ENCODE peak calls at places on chromosomes 5 and 9, in nine cellular contexts. One of them, this sample, is unnamed.

GRCh38 chr5:141100243-141100805 is at the start of gene PCDHB3:
- DNase-seq in head of caudate nucleus: peak; percentile 42
- DNase-seq in occipital lobe: no peak
- DNase-seq in choroid plexus epithelial cell: peak; percentile 2
- DNase-seq in AG08395: peak; percentile 60
- DNase-seq in H7: peak; percentile 73
- DNase-seq in stimulated activated CD8-positive, alpha-beta memory T cell treated with anti-CD3 and anti-CD28 coated beads, Interleukin-15, amount 100 ng/mL, for 24 hours: no peak
- DNase-seq in AG10803: peak; percentile 32
- DNase-seq in HTR-8/SVneo: peak; percentile 78
- DNase-seq in this sample: peak; percentile 8

GRCh38 chr9:124035001-124035650 is 23.6 kb downstream of the LHX2 start:
- DNase-seq in head of caudate nucleus: no peak
- DNase-seq in occipital lobe: no peak
- DNase-seq in choroid plexus epithelial cell: no peak
- DNase-seq in AG08395: no peak
- DNase-seq in H7: no peak
- DNase-seq in stimulated activated CD8-positive, alpha-beta memory T cell treated with anti-CD3 and anti-CD28 coated beads, Interleukin-15, amount 100 ng/mL, for 24 hours: no peak
- DNase-seq in AG10803: no peak
- DNase-seq in HTR-8/SVneo: no peak
- DNase-seq in this sample: no peak

GRCh38 chr5:154194348-154195329 is 4.1 kb downstream of the GALNT10 start:
- DNase-seq in head of caudate nucleus: no peak
- DNase-seq in occipital lobe: no peak
- DNase-seq in choroid plexus epithelial cell: peak; percentile 59
- DNase-seq in AG08395: peak; percentile 64
- DNase-seq in H7: peak; percentile 67
- DNase-seq in stimulated activated CD8-positive, alpha-beta memory T cell treated with anti-CD3 and anti-CD28 coated beads, Interleukin-15, amount 100 ng/mL, for 24 hours: no peak
- DNase-seq in AG10803: peak; percentile 79
- DNase-seq in HTR-8/SVneo: peak; percentile 37
- DNase-seq in this sample: no peak

GRCh38 chr5:116035123-116035522 is 2.9 kb downstream of the ARL14EPL start:
- DNase-seq in head of caudate nucleus: no peak
- DNase-seq in occipital lobe: no peak
- DNase-seq in choroid plexus epithelial cell: no peak
- DNase-seq in AG08395: no peak
- DNase-seq in H7: no peak
- DNase-seq in stimulated activated CD8-positive, alpha-beta memory T cell treated with anti-CD3 and anti-CD28 coated beads, Interleukin-15, amount 100 ng/mL, for 24 hours: no peak
- DNase-seq in AG10803: no peak
- DNase-seq in HTR-8/SVneo: no peak
- DNase-seq in this sample: no peak

GRCh38 chr5:50667079-50667652 is 729 bp downstream of the PARP8 start:
- DNase-seq in head of caudate nucleus: peak; percentile 40
- DNase-seq in occipital lobe: peak; percentile 18
- DNase-seq in choroid plexus epithelial cell: peak; percentile 58
- DNase-seq in AG08395: no peak
- DNase-seq in H7: peak; percentile 76
- DNase-seq in stimulated activated CD8-positive, alpha-beta memory T cell treated with anti-CD3 and anti-CD28 coated beads, Interleukin-15, amount 100 ng/mL, for 24 hours: peak; percentile 21
- DNase-seq in AG10803: peak; percentile 48
- DNase-seq in HTR-8/SVneo: no peak
- DNase-seq in this sample: peak; percentile 72

GRCh38 chr9:120534266-120534665 is 45.7 kb downstream of the CDK5RAP2 start:
- DNase-seq in head of caudate nucleus: no peak
- DNase-seq in occipital lobe: no peak
- DNase-seq in choroid plexus epithelial cell: no peak
- DNase-seq in AG08395: no peak
- DNase-seq in H7: no peak
- DNase-seq in stimulated activated CD8-positive, alpha-beta memory T cell treated with anti-CD3 and anti-CD28 coated beads, Interleukin-15, amount 100 ng/mL, for 24 hours: no peak
- DNase-seq in AG10803: no peak
- DNase-seq in HTR-8/SVneo: no peak
- DNase-seq in this sample: no peak

GRCh38 chr5:150353395-150353675 is 4.2 kb upstream of the TCOF1 start:
- DNase-seq in head of caudate nucleus: no peak
- DNase-seq in occipital lobe: no peak
- DNase-seq in choroid plexus epithelial cell: no peak
- DNase-seq in AG08395: no peak
- DNase-seq in H7: no peak
- DNase-seq in stimulated activated CD8-positive, alpha-beta memory T cell treated with anti-CD3 and anti-CD28 coated beads, Interleukin-15, amount 100 ng/mL, for 24 hours: no peak
- DNase-seq in AG10803: no peak
- DNase-seq in HTR-8/SVneo: no peak
- DNase-seq in this sample: no peak

GRCh38 chr9:16681659-16681990 is 188.8 kb downstream of the BNC2 start:
- DNase-seq in head of caudate nucleus: no peak
- DNase-seq in occipital lobe: no peak
- DNase-seq in choroid plexus epithelial cell: no peak
- DNase-seq in AG08395: no peak
- DNase-seq in H7: no peak
- DNase-seq in stimulated activated CD8-positive, alpha-beta memory T cell treated with anti-CD3 and anti-CD28 coated beads, Interleukin-15, amount 100 ng/mL, for 24 hours: no peak
- DNase-seq in AG10803: no peak
- DNase-seq in HTR-8/SVneo: no peak
- DNase-seq in this sample: no peak

GRCh38 chr5:132227485-132228240 is at the start of gene P4HA2:
- DNase-seq in head of caudate nucleus: peak; percentile 61
- DNase-seq in occipital lobe: peak; percentile 62
- DNase-seq in choroid plexus epithelial cell: peak; percentile 71
- DNase-seq in AG08395: peak; percentile 90
- DNase-seq in H7: peak; percentile 95
- DNase-seq in stimulated activated CD8-positive, alpha-beta memory T cell treated with anti-CD3 and anti-CD28 coated beads, Interleukin-15, amount 100 ng/mL, for 24 hours: no peak
- DNase-seq in AG10803: peak; percentile 73
- DNase-seq in HTR-8/SVneo: peak; percentile 81
- DNase-seq in this sample: peak; percentile 72

GRCh38 chr5:143002459-143003327 is 232.5 kb downstream of the ARHGAP26 start:
- DNase-seq in head of caudate nucleus: no peak
- DNase-seq in occipital lobe: no peak
- DNase-seq in choroid plexus epithelial cell: peak; percentile 94
- DNase-seq in AG08395: peak; percentile 71
- DNase-seq in H7: peak; percentile 37
- DNase-seq in stimulated activated CD8-positive, alpha-beta memory T cell treated with anti-CD3 and anti-CD28 coated beads, Interleukin-15, amount 100 ng/mL, for 24 hours: no peak
- DNase-seq in AG10803: peak; percentile 96
- DNase-seq in HTR-8/SVneo: peak; percentile 38
- DNase-seq in this sample: peak; percentile 84

GRCh38 chr5:94433393-94434149 is 184.8 kb downstream of the KIAA0825 start:
- DNase-seq in head of caudate nucleus: no peak
- DNase-seq in occipital lobe: no peak
- DNase-seq in choroid plexus epithelial cell: peak; percentile 97
- DNase-seq in AG08395: peak; percentile 51
- DNase-seq in H7: no peak
- DNase-seq in stimulated activated CD8-positive, alpha-beta memory T cell treated with anti-CD3 and anti-CD28 coated beads, Interleukin-15, amount 100 ng/mL, for 24 hours: no peak
- DNase-seq in AG10803: peak; percentile 95
- DNase-seq in HTR-8/SVneo: no peak
- DNase-seq in this sample: peak; percentile 94

GRCh38 chr9:92671323-92671722 is 1.4 kb upstream of the IPPK start:
- DNase-seq in head of caudate nucleus: no peak
- DNase-seq in occipital lobe: no peak
- DNase-seq in choroid plexus epithelial cell: peak; percentile 82
- DNase-seq in AG08395: peak; percentile 45
- DNase-seq in H7: no peak
- DNase-seq in stimulated activated CD8-positive, alpha-beta memory T cell treated with anti-CD3 and anti-CD28 coated beads, Interleukin-15, amount 100 ng/mL, for 24 hours: no peak
- DNase-seq in AG10803: peak; percentile 76
- DNase-seq in HTR-8/SVneo: peak; percentile 14
- DNase-seq in this sample: peak; percentile 58

GRCh38 chr5:177455036-177455660 is 8.5 kb downstream of the PRR7 start:
- DNase-seq in head of caudate nucleus: peak; percentile 68
- DNase-seq in occipital lobe: peak; percentile 62
- DNase-seq in choroid plexus epithelial cell: peak; percentile 73
- DNase-seq in AG08395: peak; percentile 47
- DNase-seq in H7: peak; percentile 98
- DNase-seq in stimulated activated CD8-positive, alpha-beta memory T cell treated with anti-CD3 and anti-CD28 coated beads, Interleukin-15, amount 100 ng/mL, for 24 hours: peak; percentile 89
- DNase-seq in AG10803: peak; percentile 49
- DNase-seq in HTR-8/SVneo: peak; percentile 68
- DNase-seq in this sample: peak; percentile 80

GRCh38 chr9:93290495-93291434 is 106.8 kb downstream of the WNK2 start:
- DNase-seq in head of caudate nucleus: no peak
- DNase-seq in occipital lobe: no peak
- DNase-seq in choroid plexus epithelial cell: no peak
- DNase-seq in AG08395: no peak
- DNase-seq in H7: peak; percentile 67
- DNase-seq in stimulated activated CD8-positive, alpha-beta memory T cell treated with anti-CD3 and anti-CD28 coated beads, Interleukin-15, amount 100 ng/mL, for 24 hours: no peak
- DNase-seq in AG10803: no peak
- DNase-seq in HTR-8/SVneo: no peak
- DNase-seq in this sample: no peak

GRCh38 chr5:115723224-115723623 is 93.2 kb downstream of the CDO1 start:
- DNase-seq in head of caudate nucleus: no peak
- DNase-seq in occipital lobe: no peak
- DNase-seq in choroid plexus epithelial cell: peak; percentile 2
- DNase-seq in AG08395: no peak
- DNase-seq in H7: no peak
- DNase-seq in stimulated activated CD8-positive, alpha-beta memory T cell treated with anti-CD3 and anti-CD28 coated beads, Interleukin-15, amount 100 ng/mL, for 24 hours: no peak
- DNase-seq in AG10803: no peak
- DNase-seq in HTR-8/SVneo: no peak
- DNase-seq in this sample: no peak

GRCh38 chr9:12426198-12426864 is 266.9 kb upstream of the TYRP1 start:
- DNase-seq in head of caudate nucleus: no peak
- DNase-seq in occipital lobe: no peak
- DNase-seq in choroid plexus epithelial cell: peak; percentile 60
- DNase-seq in AG08395: no peak
- DNase-seq in H7: peak; percentile 4
- DNase-seq in stimulated activated CD8-positive, alpha-beta memory T cell treated with anti-CD3 and anti-CD28 coated beads, Interleukin-15, amount 100 ng/mL, for 24 hours: no peak
- DNase-seq in AG10803: no peak
- DNase-seq in HTR-8/SVneo: peak; percentile 1
- DNase-seq in this sample: peak; percentile 49

GRCh38 chr5:90803891-90804290 is 245.3 kb downstream of the ADGRV1 start:
- DNase-seq in head of caudate nucleus: no peak
- DNase-seq in occipital lobe: no peak
- DNase-seq in choroid plexus epithelial cell: no peak
- DNase-seq in AG08395: no peak
- DNase-seq in H7: no peak
- DNase-seq in stimulated activated CD8-positive, alpha-beta memory T cell treated with anti-CD3 and anti-CD28 coated beads, Interleukin-15, amount 100 ng/mL, for 24 hours: no peak
- DNase-seq in AG10803: peak; percentile 20
- DNase-seq in HTR-8/SVneo: no peak
- DNase-seq in this sample: peak; percentile 12

GRCh38 chr5:106019271-106019670 is 1651.5 kb downstream of the EFNA5 start:
- DNase-seq in head of caudate nucleus: no peak
- DNase-seq in occipital lobe: no peak
- DNase-seq in choroid plexus epithelial cell: peak; percentile 67
- DNase-seq in AG08395: no peak
- DNase-seq in H7: no peak
- DNase-seq in stimulated activated CD8-positive, alpha-beta memory T cell treated with anti-CD3 and anti-CD28 coated beads, Interleukin-15, amount 100 ng/mL, for 24 hours: no peak
- DNase-seq in AG10803: no peak
- DNase-seq in HTR-8/SVneo: no peak
- DNase-seq in this sample: peak; percentile 18

GRCh38 chr5:53766683-53767082 is 206.2 kb downstream of the NDUFS4 start:
- DNase-seq in head of caudate nucleus: no peak
- DNase-seq in occipital lobe: no peak
- DNase-seq in choroid plexus epithelial cell: no peak
- DNase-seq in AG08395: no peak
- DNase-seq in H7: no peak
- DNase-seq in stimulated activated CD8-positive, alpha-beta memory T cell treated with anti-CD3 and anti-CD28 coated beads, Interleukin-15, amount 100 ng/mL, for 24 hours: no peak
- DNase-seq in AG10803: no peak
- DNase-seq in HTR-8/SVneo: no peak
- DNase-seq in this sample: no peak

GRCh38 chr9:91374939-91375338 is 13.2 kb upstream of the AUH start:
- DNase-seq in head of caudate nucleus: no peak
- DNase-seq in occipital lobe: no peak
- DNase-seq in choroid plexus epithelial cell: peak; percentile 78
- DNase-seq in AG08395: peak; percentile 34
- DNase-seq in H7: no peak
- DNase-seq in stimulated activated CD8-positive, alpha-beta memory T cell treated with anti-CD3 and anti-CD28 coated beads, Interleukin-15, amount 100 ng/mL, for 24 hours: no peak
- DNase-seq in AG10803: peak; percentile 85
- DNase-seq in HTR-8/SVneo: no peak
- DNase-seq in this sample: peak; percentile 41

GRCh38 chr9:89905628-89906338 is 301.0 kb downstream of the GADD45G start:
- DNase-seq in head of caudate nucleus: no peak
- DNase-seq in occipital lobe: no peak
- DNase-seq in choroid plexus epithelial cell: no peak
- DNase-seq in AG08395: no peak
- DNase-seq in H7: no peak
- DNase-seq in stimulated activated CD8-positive, alpha-beta memory T cell treated with anti-CD3 and anti-CD28 coated beads, Interleukin-15, amount 100 ng/mL, for 24 hours: no peak
- DNase-seq in AG10803: no peak
- DNase-seq in HTR-8/SVneo: no peak
- DNase-seq in this sample: no peak

GRCh38 chr9:88075966-88076285 is 62.3 kb downstream of the SPATA31C2 start:
- DNase-seq in head of caudate nucleus: no peak
- DNase-seq in occipital lobe: no peak
- DNase-seq in choroid plexus epithelial cell: peak; percentile 70
- DNase-seq in AG08395: peak; percentile 24
- DNase-seq in H7: no peak
- DNase-seq in stimulated activated CD8-positive, alpha-beta memory T cell treated with anti-CD3 and anti-CD28 coated beads, Interleukin-15, amount 100 ng/mL, for 24 hours: no peak
- DNase-seq in AG10803: no peak
- DNase-seq in HTR-8/SVneo: peak; percentile 22
- DNase-seq in this sample: no peak

GRCh38 chr9:136031741-136032638 is 63.1 kb downstream of the NACC2 start:
- DNase-seq in head of caudate nucleus: peak; percentile 1
- DNase-seq in occipital lobe: no peak
- DNase-seq in choroid plexus epithelial cell: no peak
- DNase-seq in AG08395: peak; percentile 50
- DNase-seq in H7: no peak
- DNase-seq in stimulated activated CD8-positive, alpha-beta memory T cell treated with anti-CD3 and anti-CD28 coated beads, Interleukin-15, amount 100 ng/mL, for 24 hours: no peak
- DNase-seq in AG10803: peak; percentile 44
- DNase-seq in HTR-8/SVneo: no peak
- DNase-seq in this sample: peak; percentile 75

GRCh38 chr5:63697811-63698210 is 264.4 kb downstream of the HTR1A start:
- DNase-seq in head of caudate nucleus: no peak
- DNase-seq in occipital lobe: no peak
- DNase-seq in choroid plexus epithelial cell: no peak
- DNase-seq in AG08395: no peak
- DNase-seq in H7: no peak
- DNase-seq in stimulated activated CD8-positive, alpha-beta memory T cell treated with anti-CD3 and anti-CD28 coated beads, Interleukin-15, amount 100 ng/mL, for 24 hours: no peak
- DNase-seq in AG10803: no peak
- DNase-seq in HTR-8/SVneo: no peak
- DNase-seq in this sample: no peak

GRCh38 chr5:84286662-84287061 is 98.0 kb downstream of the EDIL3 start:
- DNase-seq in head of caudate nucleus: no peak
- DNase-seq in occipital lobe: no peak
- DNase-seq in choroid plexus epithelial cell: peak; percentile 47
- DNase-seq in AG08395: no peak
- DNase-seq in H7: no peak
- DNase-seq in stimulated activated CD8-positive, alpha-beta memory T cell treated with anti-CD3 and anti-CD28 coated beads, Interleukin-15, amount 100 ng/mL, for 24 hours: no peak
- DNase-seq in AG10803: no peak
- DNase-seq in HTR-8/SVneo: no peak
- DNase-seq in this sample: no peak

GRCh38 chr9:129752915-129753724 is at the start of gene PTGES:
- DNase-seq in head of caudate nucleus: peak; percentile 29
- DNase-seq in occipital lobe: peak; percentile 65
- DNase-seq in choroid plexus epithelial cell: peak; percentile 95
- DNase-seq in AG08395: peak; percentile 88
- DNase-seq in H7: peak; percentile 90
- DNase-seq in stimulated activated CD8-positive, alpha-beta memory T cell treated with anti-CD3 and anti-CD28 coated beads, Interleukin-15, amount 100 ng/mL, for 24 hours: no peak
- DNase-seq in AG10803: peak; percentile 81
- DNase-seq in HTR-8/SVneo: peak; percentile 78
- DNase-seq in this sample: peak; percentile 88

GRCh38 chr5:116442095-116442534 is 132.5 kb downstream of the SEMA6A start:
- DNase-seq in head of caudate nucleus: peak; percentile 26
- DNase-seq in occipital lobe: no peak
- DNase-seq in choroid plexus epithelial cell: peak; percentile 6
- DNase-seq in AG08395: peak; percentile 24
- DNase-seq in H7: no peak
- DNase-seq in stimulated activated CD8-positive, alpha-beta memory T cell treated with anti-CD3 and anti-CD28 coated beads, Interleukin-15, amount 100 ng/mL, for 24 hours: no peak
- DNase-seq in AG10803: peak; percentile 33
- DNase-seq in HTR-8/SVneo: peak; percentile 17
- DNase-seq in this sample: peak; percentile 27

GRCh38 chr5:56175465-56175864 is 57.7 kb downstream of the ANKRD55 start:
- DNase-seq in head of caudate nucleus: no peak
- DNase-seq in occipital lobe: no peak
- DNase-seq in choroid plexus epithelial cell: peak; percentile 84
- DNase-seq in AG08395: peak; percentile 58
- DNase-seq in H7: peak; percentile 23
- DNase-seq in stimulated activated CD8-positive, alpha-beta memory T cell treated with anti-CD3 and anti-CD28 coated beads, Interleukin-15, amount 100 ng/mL, for 24 hours: no peak
- DNase-seq in AG10803: peak; percentile 85
- DNase-seq in HTR-8/SVneo: peak; percentile 55
- DNase-seq in this sample: peak; percentile 90

GRCh38 chr5:43753069-43753468 is 150.1 kb downstream of the NNT start:
- DNase-seq in head of caudate nucleus: no peak
- DNase-seq in occipital lobe: no peak
- DNase-seq in choroid plexus epithelial cell: no peak
- DNase-seq in AG08395: no peak
- DNase-seq in H7: no peak
- DNase-seq in stimulated activated CD8-positive, alpha-beta memory T cell treated with anti-CD3 and anti-CD28 coated beads, Interleukin-15, amount 100 ng/mL, for 24 hours: no peak
- DNase-seq in AG10803: no peak
- DNase-seq in HTR-8/SVneo: no peak
- DNase-seq in this sample: no peak

GRCh38 chr5:103589416-103590175 is 27.0 kb upstream of the NUDT12 start:
- DNase-seq in head of caudate nucleus: peak; percentile 39
- DNase-seq in occipital lobe: no peak
- DNase-seq in choroid plexus epithelial cell: peak; percentile 55
- DNase-seq in AG08395: no peak
- DNase-seq in H7: no peak
- DNase-seq in stimulated activated CD8-positive, alpha-beta memory T cell treated with anti-CD3 and anti-CD28 coated beads, Interleukin-15, amount 100 ng/mL, for 24 hours: no peak
- DNase-seq in AG10803: no peak
- DNase-seq in HTR-8/SVneo: peak; percentile 8
- DNase-seq in this sample: peak; percentile 7